ENCODE peak calls at places on chromosomes 3 and 15, in five cellular contexts. J is IMR-90, Z is mesendoderm, C is mesenchymal stem cell, O is neuronal stem cell. N is an unnamed sample.

GRCh38 chr15:101250931-101251829 is 668 bp downstream of the CHSY1 start:
- DNase-seq in J (no peak), Z (peak), C (peak), O (no peak), N (no peak)

GRCh38 chr3:11907667-11908660 is 61.3 kb upstream of the TAMM41 start:
- DNase-seq in J (peak), Z (no peak), C (no peak), O (no peak), N (no peak)

GRCh38 chr3:25229584-25229983 is 198.5 kb upstream of the RARB start:
- DNase-seq in J (no peak), Z (no peak), C (no peak), O (no peak), N (no peak)

GRCh38 chr3:59559721-59560514 is 510.1 kb upstream of the CFAP20DC start:
- DNase-seq in J (peak), Z (peak), C (peak), O (no peak), N (no peak)

GRCh38 chr15:82660378-82660777 is 13.2 kb upstream of the CPEB1 start:
- DNase-seq in J (no peak), Z (no peak), C (no peak), O (no peak), N (no peak)

GRCh38 chr3:74469713-74470112 is 144.7 kb downstream of the CNTN3 start:
- DNase-seq in J (no peak), Z (no peak), C (no peak), O (no peak), N (no peak)

GRCh38 chr3:37824090-37824953 is 37.4 kb upstream of the CTDSPL start:
- DNase-seq in J (no peak), Z (peak), C (no peak), O (no peak), N (no peak)

GRCh38 chr3:123330441-123330991 is 118.4 kb downstream of the ADCY5 start:
- DNase-seq in J (no peak), Z (no peak), C (no peak), O (no peak), N (no peak)

GRCh38 chr3:17384567-17385296 is 357.7 kb downstream of the TBC1D5 start:
- DNase-seq in J (peak), Z (peak), C (peak), O (no peak), N (no peak)

GRCh38 chr3:134663646-134664456 is 13.0 kb upstream of the KY start:
- DNase-seq in J (peak), Z (peak), C (no peak), O (no peak), N (no peak)

GRCh38 chr3:66452247-66453040 is 48.4 kb downstream of the LRIG1 start:
- DNase-seq in J (no peak), Z (peak), C (no peak), O (no peak), N (no peak)

GRCh38 chr3:108090701-108091497 is at the start of gene CD47:
- DNase-seq in J (peak), Z (peak), C (peak), O (peak), N (peak)

GRCh38 chr3:99484871-99485270 is 153.5 kb upstream of the COL8A1 start:
- DNase-seq in J (peak), Z (no peak), C (peak), O (no peak), N (no peak)

GRCh38 chr15:70569718-70570231 is 193.6 kb downstream of the UACA start:
- DNase-seq in J (peak), Z (no peak), C (peak), O (no peak), N (no peak)

GRCh38 chr3:82163907-82164520 is 402.6 kb upstream of the GBE1 start:
- DNase-seq in J (peak), Z (peak), C (peak), O (no peak), N (no peak)

DNA sequence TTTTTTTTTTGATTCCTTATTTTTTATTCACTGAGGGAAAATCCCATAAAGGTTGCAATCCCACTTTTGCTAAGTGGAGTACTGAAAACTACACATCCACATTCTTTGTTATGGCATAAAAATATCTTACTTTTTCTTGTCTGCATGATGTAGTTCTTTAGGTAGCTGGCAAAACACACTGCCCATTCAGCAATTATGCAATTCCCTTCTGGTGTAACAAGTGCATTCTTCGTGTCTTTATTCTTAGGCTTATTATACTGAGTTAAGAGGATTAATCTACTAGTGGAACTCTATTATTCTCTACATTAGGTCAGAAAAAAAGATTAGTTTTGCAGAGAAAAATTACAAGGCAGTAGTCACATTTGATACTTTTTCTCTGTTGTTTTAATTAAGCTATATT is 403.8 kb upstream of the GBE1 start:
- DNase-seq in J (no peak), Z (no peak), C (no peak), O (peak), N (no peak)
- H2BK120ac ChIP-seq in J (no peak), Z (no peak), C (no peak), O (no peak), N (no peak)

GRCh38 chr3:105791919-105792786 is 76.7 kb downstream of the CBLB start:
- DNase-seq in J (peak), Z (no peak), C (peak), O (no peak), N (no peak)

GRCh38 chr3:105790534-105790933 is 78.3 kb downstream of the CBLB start:
- DNase-seq in J (no peak), Z (peak), C (no peak), O (no peak), N (no peak)

GRCh38 chr3:105788548-105789036 is 80.2 kb downstream of the CBLB start:
- DNase-seq in J (no peak), Z (no peak), C (no peak), O (no peak), N (no peak)

GRCh38 chr3:105791134-105791533 is 77.7 kb downstream of the CBLB start:
- DNase-seq in J (peak), Z (no peak), C (peak), O (no peak), N (no peak)

DNA sequence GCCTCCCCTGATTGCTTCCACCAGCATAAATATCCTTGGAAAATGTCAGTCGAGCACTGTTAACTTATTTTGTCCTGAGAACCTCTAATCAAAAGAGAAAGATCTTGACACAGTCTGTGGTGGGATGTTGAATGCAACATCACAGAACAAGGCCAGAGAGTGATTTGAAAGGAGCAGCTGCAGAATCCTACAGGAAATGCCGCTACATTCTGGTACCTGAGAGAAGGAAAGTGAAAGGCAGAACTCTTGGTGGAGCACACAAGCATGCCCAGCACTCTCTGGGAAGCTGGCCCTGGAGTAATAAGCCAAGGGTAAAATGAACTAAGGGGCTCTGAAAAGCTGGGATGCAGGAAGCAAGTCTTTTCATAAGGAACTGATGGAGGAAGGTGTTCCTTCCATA is 75.8 kb downstream of the CBLB start:
- DNase-seq in J (no peak), Z (peak), C (peak), O (no peak), N (no peak)
- H2BK120ac ChIP-seq in J (no peak), Z (no peak), C (no peak), O (no peak), N (no peak)

DNA sequence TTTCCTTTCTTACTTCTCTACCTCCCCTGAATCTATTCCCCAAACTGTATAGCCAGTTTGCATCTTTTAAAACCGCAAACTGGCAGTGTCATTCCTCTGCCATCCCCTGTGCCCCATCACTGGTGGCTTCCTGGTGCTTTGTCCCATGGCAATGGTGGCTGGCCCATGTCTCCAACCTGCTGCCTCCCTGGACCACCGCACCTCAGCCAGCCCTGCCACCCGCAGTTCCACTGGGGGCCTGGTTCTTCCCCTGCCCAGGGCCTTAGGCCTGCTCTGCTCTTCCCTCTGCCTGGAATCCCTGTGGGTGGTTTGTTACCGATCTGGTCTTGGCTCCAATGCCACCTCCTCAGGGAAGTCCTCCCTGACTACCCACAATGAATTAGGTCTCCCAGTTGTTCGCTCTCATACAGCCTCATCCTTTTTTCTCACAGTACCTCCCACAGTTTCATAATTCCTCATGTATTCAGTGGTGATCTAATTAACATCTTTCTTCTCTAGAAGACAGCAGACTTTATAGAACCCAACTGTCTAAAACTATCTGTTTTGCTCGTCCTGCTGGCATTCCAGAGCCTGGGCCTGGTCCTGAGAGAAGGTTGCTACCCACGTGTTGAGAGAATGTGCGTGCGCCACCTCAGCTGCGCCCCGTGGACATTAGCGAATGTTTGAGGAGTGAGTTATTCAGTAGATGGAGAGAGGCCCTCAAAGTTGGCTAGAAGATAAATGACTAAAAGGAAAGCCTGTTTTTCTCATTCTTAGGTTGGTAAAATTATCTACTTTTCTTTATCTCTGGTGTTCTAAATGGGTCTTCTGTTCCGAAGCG is 130.1 kb downstream of the DNAJB8 start:
- DNase-seq in J (no peak), Z (no peak), C (no peak), O (no peak), N (no peak)
- H2BK120ac ChIP-seq in J (no peak), Z (no peak), C (no peak), O (no peak), N (no peak)

DNA sequence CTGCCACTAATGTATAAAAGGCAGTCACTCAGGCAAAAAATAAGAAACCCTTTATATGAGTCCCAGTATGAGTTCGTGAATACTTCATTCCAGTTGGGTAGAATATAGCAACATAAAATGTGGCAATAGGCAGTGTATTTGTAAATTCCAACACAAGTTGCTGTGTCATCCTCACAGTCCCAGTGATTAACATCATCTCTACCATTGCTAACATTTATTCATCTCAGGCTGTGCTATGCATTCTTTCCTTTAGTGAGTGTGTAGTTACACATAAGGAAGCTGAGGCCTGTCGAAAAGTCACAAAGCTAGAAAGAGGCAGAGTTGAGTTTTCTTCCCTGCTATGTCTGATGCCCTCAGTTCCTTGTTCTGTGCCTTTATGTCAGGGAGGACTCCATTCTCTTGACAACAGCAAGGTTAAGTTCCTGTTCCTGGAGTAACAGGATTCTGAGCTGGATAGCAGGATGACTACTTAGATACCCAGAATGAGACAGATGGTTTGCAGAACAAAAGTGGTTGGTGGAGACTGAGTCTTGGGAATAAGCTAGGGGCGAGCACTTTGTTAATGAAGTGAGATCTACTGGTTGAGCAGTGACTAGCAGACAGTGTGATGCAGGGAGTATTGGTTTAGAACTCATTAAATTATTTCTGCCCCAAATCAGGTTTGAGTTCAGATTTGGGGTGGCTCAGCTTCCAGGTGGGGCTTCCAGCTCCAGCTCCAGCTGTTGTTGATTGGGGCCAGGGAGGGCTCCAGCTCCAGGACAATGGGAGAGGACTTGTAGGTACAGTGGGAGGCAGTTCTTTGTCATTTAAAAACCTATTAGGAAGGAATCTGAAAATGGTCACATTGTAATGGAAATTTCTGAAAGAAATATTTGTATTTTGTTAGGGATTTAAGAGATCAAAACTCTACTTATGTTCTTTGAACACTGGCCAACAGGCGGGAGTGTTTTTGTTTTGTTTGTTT is 96.7 kb downstream of the FNDC3B start:
- DNase-seq in J (peak), Z (peak), C (peak), O (no peak), N (peak)
- H2BK120ac ChIP-seq in J (peak), Z (peak), C (peak), O (no peak), N (no peak)

GRCh38 chr3:119627461-119627860 is 29.8 kb downstream of the PLA1A start:
- DNase-seq in J (no peak), Z (no peak), C (no peak), O (no peak), N (no peak)
- H2BK120ac ChIP-seq in J (no peak), Z (no peak), C (no peak), O (no peak), N (no peak)

DNA sequence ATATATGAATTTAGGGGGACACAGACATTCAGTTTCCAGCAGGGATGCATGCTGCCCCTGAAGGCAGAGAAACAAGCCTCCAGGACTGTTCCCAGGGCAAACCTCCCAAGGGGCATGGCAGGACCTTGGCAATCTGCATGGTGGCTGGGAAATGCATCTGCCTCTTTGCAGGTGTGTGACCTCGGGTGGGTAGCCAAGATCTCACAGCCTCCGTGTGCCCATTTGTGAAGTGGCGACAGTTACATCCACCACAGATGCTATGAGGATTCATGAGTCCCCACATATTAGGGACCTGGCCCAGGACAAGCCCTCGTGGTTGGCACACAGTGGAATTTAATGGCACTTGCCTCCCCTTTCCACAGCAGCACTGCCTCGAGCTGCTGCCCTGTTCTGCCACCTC is 29.9 kb downstream of the SLC28A1 start:
- DNase-seq in J (no peak), Z (no peak), C (no peak), O (no peak), N (no peak)
- H2BK120ac ChIP-seq in J (peak), Z (no peak), C (no peak), O (no peak), N (no peak)

DNA sequence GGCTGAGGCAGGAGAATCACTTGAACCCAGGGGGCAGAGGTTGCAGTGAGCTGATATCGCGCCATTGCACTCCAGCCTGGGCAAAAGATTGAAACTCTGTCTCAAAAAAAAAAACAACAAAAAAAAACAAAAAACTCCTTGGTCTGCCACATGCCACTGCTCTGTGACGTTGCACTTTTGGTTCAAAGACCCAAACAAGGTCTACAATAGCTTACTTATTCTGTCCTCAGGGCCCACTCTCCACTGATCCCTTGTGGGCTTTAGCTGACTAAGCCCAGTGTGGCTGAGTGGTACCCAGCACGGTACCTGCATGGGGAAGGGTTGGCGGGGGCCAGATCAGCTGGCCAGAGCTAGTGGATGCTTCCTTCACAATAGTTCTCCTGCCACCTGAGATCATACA is 1.8 kb downstream of the MON1A start:
- DNase-seq in J (no peak), Z (no peak), C (no peak), O (no peak), N (no peak)
- H2BK120ac ChIP-seq in J (no peak), Z (no peak), C (no peak), O (no peak), N (no peak)

DNA sequence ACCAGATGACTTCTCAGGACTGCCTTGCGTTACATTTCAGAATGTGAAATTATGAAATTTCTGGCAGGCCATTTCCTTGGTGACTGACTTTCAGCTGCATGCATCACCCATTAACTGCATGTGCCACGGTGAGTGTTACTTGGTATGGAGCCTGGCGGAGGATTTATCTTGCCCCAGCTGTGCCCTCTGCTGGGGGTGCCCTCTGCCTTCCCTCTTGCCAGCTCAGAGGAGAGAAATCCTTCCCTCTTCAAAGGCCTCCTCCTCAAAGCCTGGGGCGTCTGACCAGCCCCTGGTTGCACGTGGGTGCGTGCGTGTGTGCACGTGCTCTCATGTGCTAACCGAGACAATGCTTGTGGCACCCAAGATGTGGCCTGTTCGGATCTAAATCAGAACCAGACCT is 57.8 kb upstream of the CTSH start:
- DNase-seq in J (no peak), Z (no peak), C (no peak), O (no peak), N (no peak)
- H2BK120ac ChIP-seq in J (peak), Z (no peak), C (no peak), O (no peak), N (no peak)

GRCh38 chr3:161925749-161926360 is 429.2 kb downstream of the OTOL1 start:
- DNase-seq in J (no peak), Z (no peak), C (no peak), O (no peak), N (no peak)
- H2BK120ac ChIP-seq in J (no peak), Z (no peak), C (no peak), O (no peak), N (no peak)

GRCh38 chr3:89262561-89262960 is 155.1 kb downstream of the EPHA3 start:
- DNase-seq in J (no peak), Z (no peak), C (no peak), O (no peak), N (peak)
- H2BK120ac ChIP-seq in J (no peak), Z (no peak), C (no peak), O (no peak), N (no peak)